ENCODE peak calls at places on chromosomes 13 and 19, in ten cellular contexts. Q, Z, H, B, E, Y, K, P, W and M are unnamed samples.

GRCh38 chr19:54209748-54210494 is 9.3 kb downstream of the RPS9 start:
- DNase-seq in P (no peak), B (no peak), Q (peak), Z (peak), K (peak), H (peak), Y (peak), W (peak), E (peak), M (peak)

GRCh38 chr13:113895436-113895835 is 31.6 kb upstream of the GAS6 start:
- DNase-seq in P (no peak), Z (no peak), E (no peak), Y (no peak), W (no peak), Q (no peak), K (no peak), B (no peak), H (no peak), M (no peak)

GRCh38 chr13:22596157-22596863 is 584.5 kb upstream of the SGCG start:
- DNase-seq in Z (no peak), H (no peak), Q (no peak), Y (no peak), P (no peak), K (no peak), E (no peak), W (peak), B (no peak), M (no peak)

GRCh38 chr19:27775395-27775794 is 1437.6 kb downstream of the UQCRFS1 start:
- DNase-seq in H (no peak), E (no peak), W (no peak), Z (no peak), P (no peak), B (no peak), Y (no peak), Q (no peak), K (no peak), M (no peak)

GRCh38 chr19:38245826-38246498 is 10.2 kb downstream of the PPP1R14A start:
- DNase-seq in Z (no peak), W (no peak), K (no peak), E (no peak), Y (no peak), H (no peak), B (no peak), P (no peak), Q (no peak), M (no peak)

GRCh38 chr13:43815204-43815603 is 28.4 kb upstream of the ENOX1 start:
- DNase-seq in Y (no peak), E (no peak), Q (no peak), K (no peak), W (peak), Z (peak), H (peak), B (no peak), P (no peak), M (no peak)

GRCh38 chr13:28246891-28247290 is 108.5 kb downstream of the PAN3 start:
- DNase-seq in Z (no peak), K (no peak), B (no peak), Q (no peak), H (no peak), W (no peak), E (no peak), Y (no peak), P (no peak), M (no peak)

GRCh38 chr19:38542040-38542439 is 75.7 kb downstream of the MAP4K1 start:
- DNase-seq in H (no peak), K (no peak), Q (no peak), Z (no peak), Y (no peak), W (no peak), B (no peak), P (no peak), E (no peak), M (no peak)

GRCh38 chr19:2149980-2150793 is 1.2 kb downstream of the AP3D1 start:
- DNase-seq in Y (no peak), P (no peak), W (no peak), E (peak), Q (no peak), Z (no peak), B (peak), H (no peak), K (no peak), M (no peak)

GRCh38 chr19:18289471-18290066 is 8.1 kb upstream of the JUND start:
- DNase-seq in B (no peak), Z (no peak), Y (no peak), W (no peak), K (no peak), E (no peak), Q (no peak), P (no peak), H (no peak), M (no peak)

GRCh38 chr19:42440357-42441046 is 2.2 kb downstream of the CXCL17 start:
- DNase-seq in H (peak), B (peak), Q (peak), Y (peak), K (peak), E (peak), Z (peak), W (peak), P (peak), M (peak)

GRCh38 chr19:5684694-5685430 is 4.0 kb downstream of the HSD11B1L start:
- DNase-seq in H (no peak), E (no peak), B (no peak), P (no peak), Q (no peak), Y (no peak), K (no peak), Z (no peak), W (no peak), M (peak)

GRCh38 chr13:113231306-113232207 is 22.1 kb downstream of the CUL4A start:
- DNase-seq in Y (no peak), Z (no peak), P (no peak), Q (no peak), H (no peak), E (no peak), K (no peak), W (no peak), B (no peak), M (no peak)

GRCh38 chr13:37648604-37649003 is 50.0 kb upstream of the POSTN start:
- DNase-seq in P (no peak), H (peak), K (no peak), Q (no peak), Y (no peak), Z (peak), B (no peak), E (no peak), W (no peak), M (no peak)

GRCh38 chr19:2247433-2248101 is 1.6 kb upstream of the AMH start:
- DNase-seq in Z (no peak), P (no peak), K (no peak), B (no peak), Y (no peak), H (no peak), E (no peak), W (no peak), Q (no peak), M (no peak)

GRCh38 chr19:53813996-53814395 is 10.1 kb downstream of the NLRP12 start:
- DNase-seq in Y (no peak), K (no peak), E (no peak), P (no peak), Z (peak), Q (no peak), W (no peak), B (no peak), H (no peak), M (no peak)

GRCh38 chr13:73220966-73221720 is 162.3 kb downstream of the KLF5 start:
- DNase-seq in Q (no peak), Y (no peak), Z (no peak), K (no peak), W (no peak), P (no peak), H (no peak), B (no peak), E (no peak), M (no peak)

GRCh38 chr13:78602561-78603239 is 652 bp downstream of the POU4F1 start:
- DNase-seq in E (no peak), Q (no peak), H (peak), Y (no peak), Z (no peak), B (peak), W (no peak), K (no peak), P (no peak), M (no peak)
- H3K4me3 ChIP-seq in E (no peak), Q (peak), H (no peak), Y (peak), Z (no peak), B (peak), W (peak), K (peak), P (peak), M (peak)

GRCh38 chr13:52125547-52125946 is 3.3 kb downstream of the NEK5 start:
- DNase-seq in Q (no peak), W (no peak), Y (no peak), H (no peak), Z (no peak), K (no peak), P (no peak), E (no peak), B (no peak), M (no peak)

GRCh38 chr13:52127378-52127777 is 1.5 kb downstream of the NEK5 start:
- DNase-seq in P (no peak), E (no peak), Z (no peak), K (no peak), Y (no peak), B (peak), W (no peak), Q (no peak), H (no peak), M (no peak)

GRCh38 chr13:52127783-52128702 is 830 bp downstream of the NEK5 start:
- DNase-seq in Y (no peak), K (peak), E (peak), B (peak), Z (peak), W (peak), P (peak), Q (peak), H (peak), M (peak)

GRCh38 chr13:52130641-52131040 is 1.8 kb upstream of the NEK5 start:
- DNase-seq in H (no peak), K (no peak), P (no peak), B (no peak), Q (no peak), W (no peak), Y (no peak), Z (no peak), E (no peak), M (no peak)

GRCh38 chr13:52128714-52129700 is at the start of gene NEK5:
- DNase-seq in W (peak), E (peak), H (peak), Q (peak), P (peak), K (peak), Z (peak), B (peak), Y (no peak), M (peak)
- TF ChIP-seq CTCF in W (peak), E (peak), H (peak), Q (peak), P (peak), K (no peak), Z (peak), B (peak), Y (peak), M (peak)

DNA sequence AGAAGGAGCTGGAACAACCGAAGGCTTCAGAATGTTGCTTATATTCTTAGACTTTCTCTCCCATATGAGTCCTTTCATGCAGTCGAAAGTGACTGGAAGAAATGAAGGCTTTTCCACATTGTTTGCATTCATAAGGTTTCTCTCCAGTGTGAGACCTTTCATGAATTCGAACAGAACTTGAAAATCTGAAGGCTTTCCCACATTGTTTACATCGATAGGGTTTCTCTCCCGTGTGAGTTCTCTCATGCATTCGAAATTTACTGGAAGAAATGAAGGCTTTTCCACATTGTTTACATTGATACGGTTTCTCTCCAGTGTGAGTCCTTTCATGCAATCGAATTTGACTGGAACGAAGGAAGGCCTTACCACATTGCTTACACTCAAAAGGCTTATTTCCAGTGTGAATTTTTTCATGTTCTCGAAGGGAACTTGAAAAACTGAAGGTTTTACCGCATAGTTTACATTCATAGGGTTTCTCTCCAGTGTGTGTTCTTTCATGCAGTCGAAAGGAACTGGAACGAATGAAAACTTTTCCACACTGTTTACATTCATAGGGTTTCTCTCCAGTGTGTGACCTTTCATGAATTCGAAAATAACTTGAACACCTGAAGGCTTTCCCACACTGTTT is 21.5 kb downstream of the ZNF14 start:
- DNase-seq in K (no peak), E (no peak), B (peak), Z (no peak), Y (no peak), W (no peak), P (no peak), H (no peak), Q (no peak), M (no peak)
- H3K4me3 ChIP-seq in K (no peak), E (no peak), B (peak), Z (no peak), Y (no peak), W (no peak), P (no peak), H (no peak), Q (no peak), M (no peak)

GRCh38 chr19:45901912-45902650 is at the start of gene MYPOP:
- DNase-seq in P (no peak), Z (no peak), H (no peak), E (no peak), K (no peak), Q (no peak), W (peak), Y (no peak), B (peak), M (no peak)
- TF ChIP-seq CTCF in P (no peak), Z (no peak), H (no peak), E (no peak), K (no peak), Q (no peak), W (no peak), Y (no peak), B (no peak), M (no peak)